ENCODE peak calls at places on chromosomes 11 and 22, in five cellular contexts. Z, T, I, X and Y are unnamed samples.

GRCh38 chr11:9858822-9859221 is 194.9 kb downstream of the SWAP70 start:
- DNase-seq in Z (no peak), T (no peak), I (peak), X (peak), Y (no peak)

GRCh38 chr22:36386351-36386899 is 1.3 kb downstream of the MYH9 start:
- DNase-seq in Z (no peak), T (no peak), I (no peak), X (no peak), Y (no peak)

GRCh38 chr11:77650165-77650564 is 12.6 kb upstream of the CLNS1A start:
- DNase-seq in Z (no peak), T (no peak), I (no peak), X (no peak), Y (no peak)

GRCh38 chr11:69744435-69744834 is 30.7 kb downstream of the FGF4 start:
- DNase-seq in Z (peak), T (peak), I (peak), X (peak), Y (no peak)

GRCh38 chr11:8036002-8036802 is 44.8 kb upstream of the TUB start:
- DNase-seq in Z (no peak), T (no peak), I (no peak), X (no peak), Y (no peak)

GRCh38 chr11:67504950-67505561 is at the start of gene PITPNM1:
- DNase-seq in Z (peak), T (no peak), I (peak), X (peak), Y (peak)

GRCh38 chr11:94895451-94895850 is 77.9 kb downstream of the CWC15 start:
- DNase-seq in Z (peak), T (no peak), I (peak), X (peak), Y (no peak)

GRCh38 chr11:47329431-47329993 is 23.0 kb downstream of the MYBPC3 start:
- DNase-seq in Z (no peak), T (no peak), I (no peak), X (no peak), Y (no peak)

GRCh38 chr22:27406389-27406861 is 395.1 kb downstream of the MN1 start:
- DNase-seq in Z (no peak), T (no peak), I (peak), X (no peak), Y (no peak)

DNA sequence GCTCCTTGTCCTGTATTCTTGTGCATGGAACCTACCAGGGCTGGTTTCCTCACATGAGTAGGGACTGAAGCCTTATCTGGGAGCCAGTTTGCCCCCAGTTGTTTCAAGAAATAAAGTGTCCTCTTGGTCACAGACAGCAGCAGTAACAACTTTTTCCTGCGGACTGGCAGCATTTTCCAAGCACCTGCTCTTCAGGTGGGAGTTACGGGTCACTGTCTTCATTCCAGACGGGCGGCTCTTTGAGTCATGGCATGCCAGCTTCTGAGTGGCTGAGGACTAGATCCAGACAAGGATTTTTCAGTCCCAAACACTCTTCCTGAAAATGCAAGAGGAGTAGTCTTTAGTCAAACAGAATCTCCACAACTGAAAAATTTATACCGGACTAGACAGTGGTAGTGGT is 2.7 kb upstream of the CD44 start:
- DNase-seq in Z (no peak), T (no peak), I (no peak), X (no peak), Y (no peak)
- TF ChIP-seq CTCF in Z (no peak), T (no peak), I (no peak), X (no peak), Y (no peak)

GRCh38 chr11:17473071-17473744 is 3.4 kb downstream of the ABCC8 start:
- DNase-seq in Z (peak), T (no peak), I (no peak), X (no peak), Y (no peak)
- TF ChIP-seq CTCF in Z (peak), T (no peak), I (no peak), X (peak), Y (peak)

GRCh38 chr11:60469723-60470122 is 14.1 kb downstream of the MS4A1 start:
- DNase-seq in Z (no peak), T (no peak), I (no peak), X (no peak), Y (no peak)
- TF ChIP-seq CTCF in Z (no peak), T (no peak), I (no peak), X (no peak), Y (no peak)

DNA sequence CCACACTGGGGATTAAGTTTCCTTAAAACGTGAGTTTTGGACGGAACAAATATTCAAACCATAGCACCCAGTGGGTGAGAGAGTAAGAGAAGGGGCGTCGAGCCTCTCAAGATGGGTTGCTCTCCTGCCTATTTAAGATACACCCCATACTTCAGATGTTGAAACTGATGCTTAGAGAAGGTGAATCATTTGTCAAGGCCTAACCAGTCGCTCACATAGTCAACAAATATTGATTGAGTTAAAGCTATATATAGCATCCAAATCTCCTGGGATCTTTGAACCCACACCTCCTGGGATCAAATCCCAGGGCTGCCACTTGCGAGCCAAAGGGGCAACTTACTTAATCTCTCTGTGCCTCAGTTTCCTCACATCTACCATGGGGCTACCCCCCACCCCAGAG is 18.8 kb upstream of the PDGFB start:
- DNase-seq in Z (no peak), T (no peak), I (no peak), X (no peak), Y (no peak)
- TF ChIP-seq CTCF in Z (no peak), T (no peak), I (no peak), X (no peak), Y (no peak)

DNA sequence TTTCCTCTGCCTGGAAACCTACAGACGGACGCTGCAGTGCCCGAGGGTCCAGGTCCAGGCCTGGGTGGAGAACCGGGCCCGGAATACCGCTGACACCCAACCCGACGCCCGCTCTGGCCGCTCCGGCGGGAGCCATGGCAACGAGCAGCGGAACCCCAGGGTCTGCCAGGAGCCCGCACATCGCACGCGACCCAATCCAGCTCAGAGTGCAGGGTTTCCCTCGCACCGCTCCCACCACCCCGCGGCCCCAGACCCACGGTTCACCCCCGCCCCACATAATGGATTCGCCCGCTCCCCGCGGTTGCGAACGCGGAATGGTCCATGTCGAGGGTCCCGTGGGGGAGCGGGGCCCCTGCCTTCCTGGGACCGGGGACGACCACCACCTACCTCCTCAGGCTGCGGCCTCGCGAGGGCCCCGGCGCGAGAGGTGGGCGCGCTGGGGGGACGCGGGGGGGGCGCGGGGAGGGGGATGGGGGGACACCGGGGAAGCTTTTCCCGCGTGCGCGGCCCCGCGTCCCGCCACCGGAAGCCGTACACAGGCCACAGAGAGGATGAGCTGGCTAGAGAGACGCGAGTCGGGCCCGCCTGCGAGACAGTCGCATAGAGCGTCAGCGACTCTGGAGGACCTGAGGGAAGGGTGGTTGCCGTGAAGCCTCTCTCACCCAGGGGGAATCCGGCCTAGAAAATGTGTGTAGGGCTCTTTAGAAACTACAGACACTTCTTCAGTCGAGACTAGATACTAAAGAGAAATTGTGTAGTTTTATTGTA is at the start of gene SSRP1:
- DNase-seq in Z (peak), T (no peak), I (peak), X (peak), Y (peak)
- TF ChIP-seq CTCF in Z (no peak), T (peak), I (no peak), X (no peak), Y (no peak)

GRCh38 chr11:12813371-12814225 is 139.4 kb downstream of the TEAD1 start:
- DNase-seq in Z (peak), T (no peak), I (peak), X (peak), Y (no peak)
- TF ChIP-seq CTCF in Z (no peak), T (no peak), I (no peak), X (no peak), Y (no peak)